ENCODE peak calls at places on chromosomes 6 and 20, in four cellular contexts. D is cardiac muscle cell; G is left lung; F is naive thymus-derived CD4-positive, alpha-beta T cell. W is an unnamed sample. For H3K9me3, the result is how much of the 10 kb centered on the place peaks cover.

GRCh38 chr20:35006531-35006971 is 50.9 kb downstream of the MYH7B start:
- DNase-seq in D (peak), G (peak), F (no peak), W (no peak)

GRCh38 chr20:63457737-63458136 is 14.7 kb downstream of the KCNQ2 start:
- DNase-seq in D (no peak), F (no peak), G (no peak), W (no peak)

GRCh38 chr6:43263314-43264178 is 20.3 kb downstream of the TTBK1 start:
- DNase-seq in D (peak), F (peak), G (peak), W (peak)

GRCh38 chr6:72696055-72696454 is 74.2 kb downstream of the KCNQ5 start:
- DNase-seq in D (no peak), G (no peak), F (no peak), W (no peak)

GRCh38 chr20:54474866-54475265 is 527 bp upstream of the DOK5 start:
- DNase-seq in F (no peak), G (no peak), D (peak), W (no peak)

GRCh38 chr20:312067-312466 is 13.3 kb upstream of the SOX12 start:
- DNase-seq in D (no peak), G (no peak), F (no peak), W (no peak)

GRCh38 chr6:98808522-98809210 is 25.7 kb upstream of the POU3F2 start:
- DNase-seq in D (no peak), F (no peak), G (no peak), W (no peak)

GRCh38 chr6:33863723-33864440 is 60.1 kb upstream of the MLN start:
- DNase-seq in F (no peak), G (no peak), D (no peak), W (no peak)

GRCh38 chr6:11908706-11909105 is 103.4 kb upstream of the HIVEP1 start:
- DNase-seq in F (no peak), D (no peak), G (no peak), W (no peak)

GRCh38 chr6:157787080-157787479 is 36.0 kb upstream of the SNX9 start:
- DNase-seq in D (no peak), G (no peak), F (no peak), W (no peak)

GRCh38 chr20:6731951-6732580 is 35.4 kb upstream of the BMP2 start:
- DNase-seq in D (no peak), F (no peak), G (no peak), W (no peak)

GRCh38 chr20:36214684-36215256 is 21.5 kb upstream of the AAR2 start:
- DNase-seq in D (peak), F (no peak), G (no peak), W (no peak)

GRCh38 chr20:58408603-58409246 is 19.7 kb downstream of the VAPB start:
- DNase-seq in D (no peak), G (no peak), F (no peak), W (no peak)

GRCh38 chr6:33418690-33419291 is 884 bp upstream of the CUTA start:
- DNase-seq in D (no peak), F (no peak), G (no peak), W (peak)

GRCh38 chr6:104606361-104606760 is 253.4 kb downstream of the HACE1 start:
- DNase-seq in D (no peak), F (no peak), G (no peak), W (no peak)

GRCh38 chr20:8095648-8096572 is 36.2 kb upstream of the PLCB1 start:
- DNase-seq in G (no peak), F (no peak), D (no peak), W (no peak)

GRCh38 chr20:57900226-57900905 is 190.6 kb upstream of the PMEPA1 start:
- DNase-seq in G (no peak), F (no peak), D (no peak), W (no peak)

GRCh38 chr20:33460711-33461110 is 17.1 kb upstream of the SNTA1 start:
- DNase-seq in F (no peak), G (no peak), D (no peak), W (no peak)

GRCh38 chr6:8215631-8216030 is 113.3 kb upstream of the EEF1E1 start:
- DNase-seq in G (no peak), F (no peak), D (no peak), W (no peak)

GRCh38 chr6:115071962-115072361 is 729.1 kb upstream of the HS3ST5 start:
- DNase-seq in D (no peak), G (no peak), F (no peak), W (no peak)

GRCh38 chr20:29878777-29879442 is 1378.6 kb upstream of the DEFB115 start:
- DNase-seq in F (no peak), D (no peak), G (no peak), W (no peak)

GRCh38 chr20:29873946-29874345 is 1383.5 kb upstream of the DEFB115 start:
- DNase-seq in F (no peak), G (peak), D (peak), W (no peak)

GRCh38 chr20:29874476-29875202 is 1382.8 kb upstream of the DEFB115 start:
- DNase-seq in G (no peak), F (no peak), D (no peak), W (no peak)

GRCh38 chr20:29876911-29877285 is 1380.6 kb upstream of the DEFB115 start:
- DNase-seq in F (no peak), D (no peak), G (no peak), W (no peak)

GRCh38 chr20:29878281-29878741 is 1379.2 kb upstream of the DEFB115 start:
- DNase-seq in F (no peak), D (no peak), G (no peak), W (no peak)
- H3K9me3 ChIP-seq in F (under half), D (under half), G (half or more), W (under half)

GRCh38 chr6:164455835-164456234 is 853.6 kb downstream of the C6orf118 start:
- DNase-seq in G (no peak), D (no peak), F (no peak), W (no peak)

DNA sequence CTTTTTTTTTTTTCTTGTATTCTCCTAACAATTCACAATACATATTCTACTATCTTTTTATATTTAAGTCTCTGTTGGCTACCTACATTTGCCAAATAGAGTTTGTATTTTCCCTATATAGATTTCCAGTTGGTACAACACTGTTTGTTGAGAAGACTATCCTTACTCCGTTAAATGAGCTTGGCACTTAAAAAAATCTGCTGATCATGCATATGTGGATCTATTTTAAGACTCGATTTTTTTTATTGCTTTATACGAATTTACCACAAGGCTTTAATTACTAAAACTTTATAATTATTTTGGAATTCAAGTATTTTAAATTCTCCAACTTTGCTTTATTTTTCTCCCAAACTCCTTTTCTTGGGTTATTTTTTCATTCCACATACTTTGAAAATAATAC is 855.6 kb downstream of the C6orf118 start:
- DNase-seq in D (no peak), G (no peak), F (no peak), W (no peak)
- H3K9me3 ChIP-seq in D (under half), G (under half), F (under half), W (under half)

DNA sequence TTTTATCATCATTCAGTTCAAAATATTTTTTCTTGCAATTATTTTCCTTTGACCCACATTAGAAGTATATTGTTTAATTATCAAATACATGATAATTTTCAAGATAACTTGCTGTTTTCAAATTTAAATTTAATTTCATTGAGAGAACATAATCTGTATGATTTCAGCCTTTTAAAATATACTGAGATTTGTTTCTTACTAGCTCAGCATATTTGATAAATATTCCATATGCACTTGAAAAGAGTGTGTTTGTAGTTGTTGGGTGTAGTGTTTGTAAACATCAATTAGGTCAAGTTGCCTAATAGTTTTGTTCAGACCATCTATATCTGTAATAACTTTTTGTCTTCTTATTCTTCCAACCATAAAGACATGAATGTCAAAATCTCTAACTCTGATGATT is 19.0 kb upstream of the RFX6 start:
- DNase-seq in D (no peak), G (no peak), F (no peak), W (no peak)
- H3K9me3 ChIP-seq in D (under half), G (under half), F (under half), W (under half)

DNA sequence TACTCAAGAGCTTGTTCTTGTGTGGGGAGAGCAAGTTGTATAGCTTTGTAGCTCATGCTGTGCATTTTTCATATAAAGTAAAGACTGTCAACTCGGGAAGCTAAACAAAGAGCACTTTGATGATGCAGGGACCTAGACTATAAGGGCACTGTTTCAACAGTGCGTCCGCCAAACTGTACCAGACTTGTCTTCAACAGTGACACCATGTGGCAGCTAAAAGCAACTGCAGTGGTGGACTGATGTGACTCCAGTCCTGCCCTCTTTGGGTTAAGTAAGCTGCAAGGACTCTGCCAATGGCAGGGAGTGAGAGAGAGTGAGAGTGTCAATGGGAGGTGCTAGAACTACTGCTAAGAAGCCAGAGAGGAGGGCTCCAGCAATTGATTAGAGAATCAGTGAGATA is 48.1 kb upstream of the MC3R start:
- DNase-seq in G (no peak), F (no peak), D (no peak), W (no peak)
- H3K9me3 ChIP-seq in G (under half), F (under half), D (under half), W (under half)

W was measured in T-helper 17 cell.